ENCODE peak calls at places on chromosomes 16 and 17, in eight cellular contexts. B, A, Q, Y, G, N, Z and H are unnamed samples. For H3K9me3, the result is how much of the 10 kb centered on the place peaks cover.

GRCh38 chr17:46129302-46129701 is 63.9 kb downstream of the KANSL1 start:
- DNase-seq in B (no peak), A (no peak), Q (no peak), Y (no peak), G (no peak), N (no peak), Z (no peak), H (no peak)

GRCh38 chr16:89711601-89712475 is 8.9 kb downstream of the VPS9D1 start:
- DNase-seq in B (peak), A (no peak), Q (peak), Y (peak), G (no peak), N (peak), Z (peak), H (no peak)

GRCh38 chr16:89013111-89013510 is 36.1 kb upstream of the CBFA2T3 start:
- DNase-seq in B (no peak), A (peak), Q (no peak), Y (no peak), G (no peak), N (no peak), Z (no peak), H (no peak)

GRCh38 chr17:12041316-12041715 is 20.6 kb downstream of the MAP2K4 start:
- DNase-seq in B (no peak), A (no peak), Q (no peak), Y (peak), G (no peak), N (peak), Z (no peak), H (no peak)

GRCh38 chr17:37701424-37702020 is 43.3 kb downstream of the HNF1B start:
- DNase-seq in B (no peak), A (no peak), Q (no peak), Y (peak), G (no peak), N (peak), Z (peak), H (no peak)

GRCh38 chr17:31394544-31394943 is 3.1 kb downstream of the RAB11FIP4 start:
- DNase-seq in B (peak), A (peak), Q (peak), Y (peak), G (peak), N (peak), Z (peak), H (peak)

GRCh38 chr16:2147981-2148671 is at the start of gene RAB26:
- DNase-seq in B (peak), A (peak), Q (peak), Y (peak), G (peak), N (peak), Z (peak), H (peak)

GRCh38 chr17:43791589-43791988 is 11.4 kb downstream of the CFAP97D1 start:
- DNase-seq in B (no peak), A (no peak), Q (no peak), Y (peak), G (no peak), N (peak), Z (peak), H (no peak)

GRCh38 chr17:50151937-50152547 is 1.6 kb upstream of the PPP1R9B start:
- DNase-seq in B (peak), A (peak), Q (peak), Y (peak), G (peak), N (peak), Z (peak), H (peak)

GRCh38 chr16:11686713-11687112 is 18.5 kb downstream of the SNN start:
- DNase-seq in B (no peak), A (no peak), Q (no peak), Y (no peak), G (no peak), N (no peak), Z (no peak), H (no peak)

GRCh38 chr17:4074831-4075495 is 67.9 kb downstream of the ZZEF1 start:
- DNase-seq in B (no peak), A (no peak), Q (no peak), Y (peak), G (no peak), N (peak), Z (peak), H (no peak)

DNA sequence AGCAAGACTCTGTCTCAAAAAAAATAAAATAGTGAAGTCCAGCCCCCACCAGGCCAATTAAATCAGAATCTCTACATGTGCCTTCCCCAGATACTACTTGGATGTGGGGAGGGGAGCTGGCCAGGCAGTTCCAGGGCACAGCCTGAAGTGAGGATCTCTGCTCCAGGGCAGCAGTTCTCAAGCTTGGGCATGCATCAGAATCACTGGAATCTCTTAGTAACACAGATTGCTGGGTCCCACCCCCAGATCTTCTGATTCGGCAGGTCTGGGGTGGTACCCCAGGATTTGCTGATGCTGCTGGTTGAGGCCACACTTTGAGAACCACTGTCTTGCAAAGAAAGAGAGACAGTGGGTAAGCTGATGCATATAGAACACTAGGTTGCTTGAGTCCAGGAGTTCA is 8.3 kb upstream of the CDH5 start:
- DNase-seq in B (no peak), A (no peak), Q (no peak), Y (no peak), G (no peak), N (no peak), Z (no peak), H (no peak)
- TF ChIP-seq CTCF in B (no peak), A (no peak), Q (no peak), Y (no peak), G (no peak), N (no peak), Z (no peak), H (no peak)

GRCh38 chr16:63067141-63067540 is 1030.9 kb upstream of the CDH8 start:
- DNase-seq in B (no peak), A (no peak), Q (no peak), Y (no peak), G (no peak), N (no peak), Z (peak), H (no peak)
- H3K9me3 ChIP-seq in B (under half), A (under half), Q (under half), Y (under half), G (under half), N (under half), Z (under half), H (under half)

GRCh38 chr16:67669499-67670101 is 3.0 kb downstream of the C16orf86 start:
- DNase-seq in B (no peak), A (no peak), Q (peak), Y (no peak), G (no peak), N (no peak), Z (no peak), H (no peak)

GRCh38 chr16:67666538-67667433 is at the start of the genes C16orf86 and ENKD1:
- DNase-seq in B (peak), A (peak), Q (peak), Y (peak), G (peak), N (peak), Z (peak), H (peak)

GRCh38 chr16:67667434-67667816 is 811 bp downstream of the C16orf86 start:
- DNase-seq in B (no peak), A (no peak), Q (no peak), Y (no peak), G (no peak), N (no peak), Z (no peak), H (no peak)

GRCh38 chr16:67667817-67668494 is 1.3 kb downstream of the C16orf86 start:
- DNase-seq in B (peak), A (peak), Q (peak), Y (peak), G (peak), N (peak), Z (peak), H (peak)

DNA sequence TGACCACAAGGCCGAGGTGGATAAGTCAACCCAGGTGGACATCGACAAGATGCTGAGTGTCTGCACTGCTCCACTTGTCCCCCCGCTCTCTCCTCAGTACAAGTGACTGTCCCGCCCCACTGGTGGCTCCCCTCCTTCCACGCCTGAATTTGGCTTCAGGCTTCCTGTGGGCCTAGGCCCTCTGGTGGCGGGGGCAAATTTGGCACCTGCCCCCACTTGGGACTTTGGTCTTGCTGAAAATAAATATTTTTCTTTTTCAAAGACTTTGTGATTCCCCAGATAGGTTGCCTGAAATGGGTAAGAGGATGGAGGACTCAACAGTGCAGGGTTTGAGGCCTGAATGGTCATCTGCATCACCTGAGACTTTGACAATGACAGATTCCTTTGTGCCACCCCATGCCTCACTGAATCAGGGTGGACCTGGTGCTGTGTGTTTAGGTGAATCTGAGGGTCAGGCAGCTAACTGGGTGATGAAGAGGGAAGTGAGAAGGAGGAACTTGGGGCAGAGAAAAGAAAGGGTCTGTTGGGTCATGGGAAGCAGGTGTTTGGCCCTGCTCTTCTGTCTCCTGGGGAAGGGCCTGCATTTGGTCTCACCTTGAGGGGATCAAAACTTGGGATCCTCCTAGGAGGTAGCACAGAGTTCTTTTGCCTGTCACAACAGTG is 2.0 kb downstream of the C16orf86 start:
- DNase-seq in B (no peak), A (no peak), Q (peak), Y (no peak), G (no peak), N (no peak), Z (no peak), H (no peak)
- H3K27ac ChIP-seq in B (no peak), A (no peak), Q (peak), Y (no peak), G (no peak), N (no peak), Z (no peak), H (peak)

DNA sequence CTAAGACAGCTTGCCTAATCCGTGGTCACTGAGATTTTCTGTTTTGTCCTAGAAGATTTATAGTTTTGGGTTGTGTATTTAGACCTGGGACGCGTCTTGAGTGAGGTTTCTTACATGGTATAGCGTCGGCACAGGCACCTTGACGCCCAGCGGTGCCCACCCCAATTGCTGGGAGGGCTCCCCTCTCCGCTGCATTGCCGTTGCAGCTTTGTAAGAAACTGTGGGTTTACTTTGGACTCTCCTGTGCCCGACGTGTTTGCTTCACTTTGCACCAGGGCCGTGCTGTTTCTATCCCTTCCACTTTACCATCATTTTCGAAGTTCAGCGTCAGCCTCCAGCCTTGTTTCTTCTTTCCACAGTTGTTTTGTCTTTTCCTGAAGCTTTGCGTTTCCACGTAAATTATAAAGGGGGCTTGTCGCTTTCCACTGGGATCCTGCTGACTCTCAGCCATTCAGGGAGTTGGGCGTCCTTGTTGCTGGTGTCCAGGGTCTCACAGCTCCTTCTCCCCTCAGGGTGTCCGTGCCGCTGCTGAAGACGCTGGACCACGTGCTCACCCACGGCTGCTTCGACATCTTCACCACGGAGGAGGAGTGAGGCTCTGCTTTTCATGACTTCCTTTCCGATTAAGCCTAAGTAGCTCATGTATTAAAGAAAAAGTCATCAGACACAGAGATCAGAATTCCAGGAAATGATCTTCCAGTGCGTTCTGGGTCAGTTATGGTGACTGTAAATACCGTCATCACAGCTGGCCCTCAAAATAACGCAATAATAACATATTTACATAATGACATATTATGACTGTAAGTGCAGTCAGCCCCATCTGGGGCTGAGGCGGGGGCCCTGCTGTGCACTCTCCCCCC is 92.6 kb upstream of the ZNF750 start:
- DNase-seq in B (peak), A (peak), Q (no peak), Y (peak), G (no peak), N (peak), Z (no peak), H (peak)
- TF ChIP-seq CTCF in B (no peak), A (no peak), Q (no peak), Y (no peak), G (no peak), N (no peak), Z (no peak), H (no peak)